ENCODE peak calls at places on chromosome 1, in ten cellular contexts. Y is cardiac septum; R is kidney epithelial cell; N is choroid plexus epithelial cell; Z is stimulated activated CD4-positive, alpha-beta T cell treated with anti-CD3 and anti-CD28 coated beads, Interleukin-15, amount 100 ng/mL, for 24 hours; I is activated CD4-positive, alpha-beta T cell treated with anti-CD3 and anti-CD28 coated beads, Interleukin-2, amount 50 U/mL, for 24 hours; T is AG08395; J is astrocyte; F is EH; K is heart right ventricle. M is an unnamed sample.

GRCh38 chr1:119679223-119679622 is 31.2 kb upstream of the ZNF697 start:
- DNase-seq in Y (no peak), R (no peak), N (no peak), Z (no peak), I (no peak), T (no peak), J (no peak), F (no peak), K (no peak), M (no peak)

GRCh38 chr1:184622136-184622823 is 132.4 kb downstream of the EDEM3 start:
- DNase-seq in Y (no peak), R (peak; percentile 58), N (peak; percentile 96), Z (no peak), I (no peak), T (peak; percentile 93), J (peak; percentile 64), F (peak; percentile 93), K (peak; percentile 77), M (no peak)

GRCh38 chr1:85109475-85109874 is 61.2 kb upstream of the MCOLN3 start:
- DNase-seq in Y (no peak), R (peak; percentile 23), N (peak; percentile 86), Z (peak; percentile 40), I (no peak), T (peak; percentile 81), J (peak; percentile 46), F (peak; percentile 77), K (peak; percentile 32), M (peak; percentile 70)

GRCh38 chr1:215273838-215274516 is 191.4 kb downstream of the KCNK2 start:
- DNase-seq in Y (no peak), R (peak; percentile 35), N (peak; percentile 57), Z (no peak), I (no peak), T (peak; percentile 62), J (peak; percentile 95), F (peak; percentile 80), K (no peak), M (no peak)

GRCh38 chr1:188769936-188770335 is 1707.7 kb downstream of the BRINP3 start:
- DNase-seq in Y (no peak), R (no peak), N (no peak), Z (no peak), I (no peak), T (no peak), J (no peak), F (no peak), K (no peak), M (no peak)

GRCh38 chr1:239547987-239548386 is 161.6 kb downstream of the CHRM3 start:
- DNase-seq in Y (no peak), R (no peak), N (no peak), Z (no peak), I (no peak), T (no peak), J (peak; percentile 7), F (no peak), K (no peak), M (peak; percentile 3)

GRCh38 chr1:10755977-10756521 is 40.4 kb downstream of the CASZ1 start:
- DNase-seq in Y (peak; percentile 86), R (peak; percentile 29), N (no peak), Z (peak; percentile 72), I (peak; percentile 22), T (peak; percentile 77), J (no peak), F (peak; percentile 39), K (peak; percentile 71), M (peak; percentile 13)

GRCh38 chr1:111270781-111271463 is 19.7 kb upstream of the CHIA start:
- DNase-seq in Y (no peak), R (no peak), N (no peak), Z (peak; percentile 32), I (no peak), T (no peak), J (no peak), F (no peak), K (no peak), M (no peak)

GRCh38 chr1:200668514-200669313 is 993 bp downstream of the DDX59 start:
- DNase-seq in Y (no peak), R (no peak), N (no peak), Z (no peak), I (no peak), T (no peak), J (no peak), F (no peak), K (no peak), M (no peak)

GRCh38 chr1:36175137-36176095 is 19.5 kb downstream of the MAP7D1 start:
- DNase-seq in Y (no peak), R (no peak), N (peak; percentile 86), Z (no peak), I (no peak), T (peak; percentile 44), J (peak; percentile 39), F (peak; percentile 60), K (peak; percentile 80), M (peak; percentile 23)

GRCh38 chr1:51281807-51282206 is 45.7 kb downstream of the RNF11 start:
- DNase-seq in Y (no peak), R (no peak), N (no peak), Z (no peak), I (no peak), T (no peak), J (no peak), F (no peak), K (no peak), M (no peak)

GRCh38 chr1:7623886-7624285 is 147.2 kb upstream of the VAMP3 start:
- DNase-seq in Y (no peak), R (no peak), N (no peak), Z (no peak), I (no peak), T (no peak), J (no peak), F (no peak), K (no peak), M (no peak)

GRCh38 chr1:70248729-70249128 is 27.5 kb downstream of the SRSF11 start:
- DNase-seq in Y (no peak), R (no peak), N (no peak), Z (no peak), I (no peak), T (no peak), J (no peak), F (no peak), K (no peak), M (no peak)

GRCh38 chr1:27071049-27071416 is 58.4 kb upstream of the TENT5B start:
- DNase-seq in Y (no peak), R (no peak), N (peak; percentile 57), Z (no peak), I (no peak), T (peak; percentile 83), J (no peak), F (peak; percentile 63), K (no peak), M (no peak)

GRCh38 chr1:21338568-21339401 is 48.5 kb upstream of the ECE1 start:
- DNase-seq in Y (no peak), R (no peak), N (peak; percentile 69), Z (no peak), I (no peak), T (no peak), J (peak; percentile 23), F (no peak), K (peak; percentile 81), M (no peak)

GRCh38 chr1:242784807-242785206 is 260.3 kb upstream of the PLD5 start:
- DNase-seq in Y (no peak), R (no peak), N (peak; percentile 1), Z (no peak), I (no peak), T (peak; percentile 55), J (peak; percentile 63), F (no peak), K (no peak), M (no peak)

GRCh38 chr1:201937624-201938212 is 8.6 kb downstream of the LMOD1 start:
- DNase-seq in Y (no peak), R (no peak), N (peak; percentile 81), Z (no peak), I (no peak), T (peak; percentile 73), J (peak; percentile 81), F (peak; percentile 94), K (no peak), M (no peak)

GRCh38 chr1:224201336-224201735 is 18.3 kb downstream of the DEGS1 start:
- DNase-seq in Y (no peak), R (no peak), N (no peak), Z (no peak), I (no peak), T (peak; percentile 13), J (no peak), F (no peak), K (no peak), M (no peak)

GRCh38 chr1:59738152-59738551 is 76.6 kb upstream of the HOOK1 start:
- DNase-seq in Y (no peak), R (no peak), N (peak; percentile 47), Z (no peak), I (no peak), T (peak; percentile 48), J (peak; percentile 72), F (peak; percentile 54), K (no peak), M (no peak)

GRCh38 chr1:167629681-167630567 is at the start of gene RCSD1:
- DNase-seq in Y (peak; percentile 90), R (no peak), N (no peak), Z (peak; percentile 81), I (no peak), T (peak; percentile 37), J (no peak), F (peak; percentile 10), K (peak; percentile 74), M (peak; percentile 65)